ENCODE peak calls at places on chromosomes 7 and 10, in six cellular contexts. T is left ventricle myocardium inferior, C is small intestine, V is mammary epithelial cell, I is IMR-90, S is breast epithelium. O is an unnamed sample. For H3K4me1, the result is how much of the 10 kb centered on the place peaks cover.

GRCh38 chr10:56605043-56605442 is 244.0 kb upstream of the ZWINT start:
- DNase-seq in T (no peak), C (no peak), V (peak), I (no peak), S (no peak), O (no peak)

GRCh38 chr10:58384095-58384494 is 1.1 kb upstream of the TFAM start:
- DNase-seq in T (no peak), C (peak), V (peak), I (no peak), S (no peak), O (no peak)

GRCh38 chr10:124325658-124325965 is 93.1 kb downstream of the OAT start:
- DNase-seq in T (no peak), C (no peak), V (no peak), I (no peak), S (no peak), O (no peak)

GRCh38 chr10:99529483-99530107 is 3.1 kb upstream of the NKX2-3 start:
- DNase-seq in T (no peak), C (no peak), V (no peak), I (no peak), S (no peak), O (peak)

GRCh38 chr7:34728156-34728555 is 70.1 kb downstream of the NPSR1 start:
- DNase-seq in T (no peak), C (no peak), V (no peak), I (no peak), S (no peak), O (no peak)

GRCh38 chr7:99224263-99224947 is 16.5 kb upstream of the KPNA7 start:
- DNase-seq in T (no peak), C (peak), V (peak), I (peak), S (no peak), O (peak)

GRCh38 chr10:646118-646524 is 43.3 kb downstream of the DIP2C start:
- DNase-seq in T (no peak), C (no peak), V (no peak), I (no peak), S (no peak), O (peak)

GRCh38 chr10:34235164-34235832 is 579.8 kb downstream of the PARD3 start:
- DNase-seq in T (no peak), C (no peak), V (peak), I (peak), S (no peak), O (no peak)

DNA sequence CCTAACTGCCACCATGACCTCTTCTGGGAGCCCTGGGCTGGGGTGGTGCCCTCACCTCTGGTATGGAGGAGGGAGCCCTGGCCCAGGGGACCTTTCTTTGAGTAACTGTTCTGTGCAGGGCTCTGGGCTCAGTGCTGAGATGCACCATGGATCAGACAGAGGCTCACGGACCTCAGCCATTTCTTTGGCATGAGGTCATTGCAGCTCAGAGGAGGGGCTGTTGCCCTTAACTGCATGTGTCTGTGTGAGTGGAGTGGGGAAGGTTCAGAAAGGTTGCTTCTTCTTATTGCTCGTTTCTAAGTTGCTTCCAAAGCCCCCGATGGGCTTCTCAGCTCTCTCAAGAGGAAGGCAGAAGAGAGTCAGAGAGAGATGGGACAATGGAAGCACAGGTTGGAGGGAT is 233.9 kb downstream of the RPS24 start:
- DNase-seq in T (no peak), C (no peak), V (no peak), I (peak), S (no peak), O (no peak)
- H3K4me1 ChIP-seq in T (under half), C (under half), V (under half), I (under half), S (under half), O (under half)

GRCh38 chr7:8258734-8259133 is 3.2 kb downstream of the ICA1 start:
- DNase-seq in T (no peak), C (no peak), V (no peak), I (no peak), S (no peak), O (no peak)

GRCh38 chr7:8259586-8260222 is 2.3 kb downstream of the ICA1 start:
- DNase-seq in T (no peak), C (no peak), V (no peak), I (no peak), S (no peak), O (no peak)

GRCh38 chr7:8260871-8261707 is 878 bp downstream of the ICA1 start:
- DNase-seq in T (peak), C (peak), V (peak), I (no peak), S (peak), O (peak)

GRCh38 chr7:8261711-8262695 is at the start of gene ICA1:
- DNase-seq in T (peak), C (peak), V (peak), I (no peak), S (peak), O (peak)

GRCh38 chr7:8263048-8263447 is 1.1 kb upstream of the ICA1 start:
- DNase-seq in T (no peak), C (no peak), V (no peak), I (no peak), S (no peak), O (no peak)
- H3K4me3 ChIP-seq in T (peak), C (no peak), V (no peak), I (no peak), S (no peak), O (no peak)

GRCh38 chr7:157013602-157014549 is 3.4 kb upstream of the MNX1 start:
- DNase-seq in T (no peak), C (peak), V (no peak), I (no peak), S (no peak), O (no peak)
- H3K4me1 ChIP-seq in T (under half), C (under half), V (under half), I (under half), S (under half), O (under half)

GRCh38 chr10:100745882-100746412 is 565 bp downstream of the PAX2 start:
- DNase-seq in T (no peak), C (no peak), V (no peak), I (no peak), S (no peak), O (no peak)

GRCh38 chr10:100744136-100744979 is 1.0 kb upstream of the PAX2 start:
- DNase-seq in T (no peak), C (no peak), V (no peak), I (no peak), S (no peak), O (no peak)

GRCh38 chr10:100743626-100744135 is 1.7 kb upstream of the PAX2 start:
- DNase-seq in T (no peak), C (peak), V (peak), I (peak), S (no peak), O (peak)

GRCh38 chr10:100746413-100746931 is 1.1 kb downstream of the PAX2 start:
- DNase-seq in T (no peak), C (no peak), V (no peak), I (no peak), S (no peak), O (no peak)

DNA sequence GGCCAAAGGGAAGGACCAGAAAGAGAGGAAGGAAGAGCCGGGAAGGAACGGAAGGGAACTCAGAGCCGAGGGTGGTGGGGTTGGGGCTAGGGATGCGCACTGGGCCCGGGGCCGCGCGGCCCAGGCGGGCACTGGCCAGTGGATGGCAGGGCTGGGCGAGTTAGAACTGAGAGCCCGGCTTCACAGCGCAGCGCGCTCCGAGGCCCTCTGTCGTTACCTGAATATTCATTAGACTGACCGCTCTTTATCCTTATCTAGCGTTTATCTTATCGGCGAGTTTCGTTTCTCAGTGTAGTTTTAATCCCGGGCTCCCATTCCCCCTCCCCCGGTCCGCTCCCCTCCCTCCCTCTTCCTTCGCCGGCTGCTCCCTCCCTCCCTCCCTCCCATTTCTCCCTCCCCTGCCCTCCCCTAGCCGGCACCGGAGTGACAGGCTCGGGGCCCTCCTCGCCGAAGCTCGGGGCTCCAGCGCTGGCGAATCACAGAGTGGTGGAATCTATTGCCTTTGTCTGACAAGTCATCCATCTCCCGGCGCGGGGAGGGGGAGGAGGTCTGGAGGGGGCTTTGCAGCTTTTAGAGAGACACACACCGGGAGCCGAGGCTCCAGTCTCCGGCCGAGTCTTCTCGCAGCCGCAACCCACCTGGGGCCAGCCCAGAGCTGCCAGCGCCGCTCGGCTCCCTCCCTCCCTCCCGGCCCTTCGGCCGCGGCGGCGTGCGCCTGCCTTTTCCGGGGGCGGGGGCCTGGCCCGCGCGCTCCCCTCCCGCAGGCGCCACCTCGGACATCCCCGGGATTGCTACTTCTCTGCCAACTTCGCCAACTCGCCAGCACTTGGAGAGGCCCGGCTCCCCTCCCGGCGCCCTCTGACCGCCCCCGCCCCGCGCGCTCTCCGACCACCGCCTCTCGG is at the start of gene PAX2:
- DNase-seq in T (no peak), C (no peak), V (no peak), I (no peak), S (no peak), O (no peak)
- H3K4me3 ChIP-seq in T (peak), C (no peak), V (no peak), I (no peak), S (peak), O (peak)

DNA sequence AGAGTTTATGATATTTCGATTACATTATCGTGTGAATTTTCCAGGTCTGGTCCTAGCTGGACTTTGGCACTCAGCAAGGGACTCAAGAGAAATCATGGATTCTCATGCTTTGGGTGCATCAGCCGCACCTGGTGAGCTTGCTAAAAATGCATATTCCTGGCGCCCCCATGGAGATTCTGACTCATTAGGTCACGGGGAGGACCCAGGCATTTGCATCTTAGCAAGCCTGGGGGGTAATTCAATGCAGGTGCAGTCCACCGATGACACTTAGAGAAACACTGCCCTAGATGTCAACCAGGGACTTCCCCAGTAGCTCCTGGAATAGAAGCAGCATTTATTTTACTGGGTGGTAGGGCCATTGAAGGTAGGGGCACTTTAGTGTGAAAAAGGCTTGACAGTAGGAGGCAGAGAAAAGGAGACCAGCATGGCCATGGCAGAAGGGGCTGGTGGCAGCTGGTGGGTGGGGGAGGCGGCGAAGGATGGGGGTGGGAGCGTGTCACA is 29.9 kb upstream of the PDCD4 start:
- DNase-seq in T (no peak), C (no peak), V (no peak), I (no peak), S (no peak), O (peak)
- H3K4me1 ChIP-seq in T (under half), C (under half), V (under half), I (under half), S (under half), O (half or more)

GRCh38 chr10:80413152-80413996 is 5.0 kb downstream of the PRXL2A start:
- DNase-seq in T (no peak), C (no peak), V (peak), I (peak), S (no peak), O (no peak)
- H3K4me3 ChIP-seq in T (peak), C (no peak), V (peak), I (no peak), S (peak), O (no peak)

GRCh38 chr10:69422676-69423075 is 6.0 kb upstream of the TACR2 start:
- DNase-seq in T (no peak), C (no peak), V (no peak), I (no peak), S (no peak), O (no peak)
- H3K4me1 ChIP-seq in T (under half), C (under half), V (under half), I (under half), S (under half), O (under half)